ENCODE peak calls at places on chromosomes 12 and 14, in ten cellular contexts. Z is sigmoid colon, U is tibial nerve, A is endothelial cell of umbilical vein, E is thyroid gland, M is Peyer's patch, K is body of pancreas, F is K562, L is HCT116, H is stomach. J is an unnamed sample.

GRCh38 chr14:98433436-98433835 is 838.6 kb downstream of the BCL11B start:
- DNase-seq in H (no peak), U (no peak), M (no peak), Z (no peak), L (no peak), F (no peak), A (no peak), E (no peak), K (no peak), J (no peak)

GRCh38 chr12:51246254-51246853 is 7.7 kb downstream of the DAZAP2 start:
- DNase-seq in U (no peak), F (peak), E (no peak), L (no peak), M (no peak), A (peak), K (no peak), Z (no peak), H (no peak), J (no peak)

GRCh38 chr14:89750909-89751502 is 203.5 kb downstream of the EFCAB11 start:
- DNase-seq in K (no peak), U (no peak), M (no peak), L (no peak), A (no peak), F (no peak), E (no peak), H (no peak), Z (no peak), J (no peak)

GRCh38 chr12:106018286-106018685 is 120.5 kb downstream of the NUAK1 start:
- DNase-seq in H (no peak), U (no peak), L (no peak), Z (no peak), E (no peak), A (no peak), F (no peak), K (no peak), M (no peak), J (no peak)

GRCh38 chr12:131547560-131547959 is 163.3 kb upstream of the SFSWAP start:
- DNase-seq in M (no peak), F (no peak), H (no peak), L (no peak), U (no peak), E (no peak), K (no peak), Z (no peak), A (no peak), J (no peak)

GRCh38 chr14:74988131-74988530 is 14.6 kb upstream of the EIF2B2 start:
- DNase-seq in U (no peak), L (peak), M (peak), K (no peak), H (no peak), E (no peak), F (no peak), Z (no peak), A (peak), J (no peak)

GRCh38 chr14:76307786-76308780 is 67.9 kb upstream of the ESRRB start:
- DNase-seq in H (no peak), U (no peak), K (no peak), E (no peak), F (no peak), Z (no peak), L (no peak), M (no peak), A (no peak), J (no peak)

GRCh38 chr12:52506858-52507715 is 13.1 kb downstream of the KRT5 start:
- DNase-seq in Z (no peak), A (peak), L (no peak), H (no peak), E (no peak), M (peak), F (peak), U (no peak), K (no peak), J (no peak)

GRCh38 chr12:27975222-27976136 is 2.9 kb upstream of the PTHLH start:
- DNase-seq in Z (peak), A (peak), K (peak), U (no peak), E (peak), H (no peak), M (no peak), L (no peak), F (peak), J (no peak)

GRCh38 chr12:63090716-63091115 is 60.3 kb downstream of the AVPR1A start:
- DNase-seq in A (no peak), E (no peak), F (no peak), Z (no peak), L (no peak), U (no peak), H (no peak), K (no peak), M (no peak), J (no peak)

GRCh38 chr12:117485984-117486839 is 124.8 kb upstream of the NOS1 start:
- DNase-seq in L (no peak), U (no peak), A (no peak), H (no peak), F (no peak), Z (no peak), M (no peak), K (no peak), E (no peak), J (no peak)

GRCh38 chr14:58298477-58298879 is at the start of gene ARID4A:
- DNase-seq in K (peak), L (no peak), F (no peak), A (no peak), M (peak), Z (peak), U (peak), H (peak), E (no peak), J (no peak)

GRCh38 chr12:107317751-107318553 is 224.6 kb upstream of the CRY1 start:
- DNase-seq in A (peak), M (peak), F (peak), H (peak), K (peak), L (peak), Z (no peak), E (peak), U (peak), J (no peak)

GRCh38 chr14:36315159-36315853 is 5.1 kb downstream of the MBIP start:
- DNase-seq in H (no peak), U (no peak), K (no peak), A (no peak), M (no peak), F (peak), E (no peak), L (no peak), Z (no peak), J (no peak)

GRCh38 chr12:6336859-6337744 is 4.8 kb downstream of the TNFRSF1A start:
- DNase-seq in H (no peak), M (peak), U (no peak), L (no peak), F (peak), K (no peak), E (no peak), Z (no peak), A (peak), J (no peak)

GRCh38 chr12:114628199-114628598 is 55.8 kb downstream of the TBX3 start:
- DNase-seq in L (no peak), F (no peak), K (no peak), U (no peak), H (no peak), M (no peak), A (no peak), E (no peak), Z (no peak), J (no peak)

GRCh38 chr12:114625294-114625851 is 58.6 kb downstream of the TBX3 start:
- DNase-seq in U (no peak), M (peak), Z (no peak), H (peak), K (peak), A (peak), F (peak), E (peak), L (peak), J (peak)

GRCh38 chr12:114627393-114627792 is 56.6 kb downstream of the TBX3 start:
- DNase-seq in U (no peak), F (no peak), H (no peak), L (no peak), M (no peak), K (no peak), E (no peak), A (no peak), Z (no peak), J (no peak)

GRCh38 chr12:114636723-114637480 is 47.1 kb downstream of the TBX3 start:
- DNase-seq in A (no peak), K (no peak), L (no peak), M (no peak), U (no peak), E (no peak), F (no peak), Z (no peak), H (no peak), J (no peak)

GRCh38 chr12:114631242-114631641 is 52.7 kb downstream of the TBX3 start:
- DNase-seq in K (no peak), L (no peak), Z (no peak), A (no peak), E (no peak), F (no peak), M (no peak), U (no peak), H (no peak), J (no peak)
- TF ChIP-seq POLR2A in K (no peak), L (no peak), Z (no peak), A (no peak), E (no peak), F (no peak), M (no peak), U (no peak), H (no peak), J (no peak)

DNA sequence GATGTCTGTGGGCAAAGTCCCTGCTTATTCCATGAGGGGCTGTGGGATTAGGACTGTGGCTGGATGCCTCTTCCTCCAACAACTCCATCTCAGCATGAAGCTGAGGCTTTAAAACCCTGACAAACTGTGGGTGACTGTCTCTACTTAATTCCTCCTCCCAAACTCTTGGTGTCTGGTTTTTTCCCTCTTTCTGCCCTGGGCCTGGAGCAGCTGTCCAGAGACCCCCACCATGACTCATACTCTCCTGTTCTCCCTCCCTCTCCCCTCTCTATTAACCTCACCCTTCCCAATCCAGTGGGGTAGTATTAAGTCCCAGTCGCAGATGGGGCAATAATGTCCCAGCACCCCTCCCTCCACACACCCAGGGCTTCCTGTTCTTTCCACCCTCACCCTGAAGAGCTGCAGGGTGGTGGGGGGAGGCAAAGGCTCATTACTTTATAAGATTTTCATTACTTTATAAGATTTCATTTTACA is 2.1 kb upstream of the DNAJC14 start:
- DNase-seq in M (peak), A (no peak), L (no peak), E (no peak), K (no peak), F (no peak), H (no peak), Z (no peak), U (no peak), J (no peak)
- TF ChIP-seq POLR2A in M (no peak), A (no peak), L (no peak), E (no peak), K (no peak), F (no peak), H (no peak), Z (no peak), U (no peak), J (no peak)

DNA sequence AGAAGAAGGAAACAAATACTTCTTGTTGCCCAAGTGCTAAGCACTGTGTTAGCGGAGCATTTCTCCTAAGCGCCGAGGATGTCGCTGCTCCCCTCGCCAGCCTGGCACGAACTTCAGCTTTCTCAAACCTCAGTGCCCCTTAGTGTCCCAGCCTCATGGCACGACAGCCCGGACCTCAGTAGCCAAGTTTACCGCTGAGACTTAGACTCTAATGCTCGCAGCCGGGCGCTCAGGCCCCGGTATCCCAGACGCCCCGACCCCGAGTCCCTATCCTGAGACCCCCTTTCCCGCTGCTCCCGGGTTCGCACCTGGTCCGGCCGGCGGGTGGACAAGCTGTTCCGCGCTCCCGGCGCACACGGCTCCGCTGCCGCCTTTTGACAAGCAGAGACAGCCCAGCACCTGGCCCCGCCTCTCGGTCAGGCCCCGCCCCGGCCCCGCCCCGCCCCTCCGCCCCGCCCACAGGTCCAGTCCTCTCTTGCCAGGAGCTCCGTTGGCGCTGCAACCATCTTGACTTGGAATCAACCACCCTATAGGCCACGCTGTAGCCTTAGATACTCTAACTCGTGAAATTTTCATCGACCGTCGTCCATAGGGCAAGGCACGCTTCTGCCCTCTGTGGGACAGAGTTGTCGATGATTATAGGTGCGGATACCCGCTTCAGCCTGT is at the start of gene VDR:
- DNase-seq in U (peak), K (peak), Z (peak), L (peak), H (peak), M (peak), E (peak), A (peak), F (peak), J (peak)
- TF ChIP-seq POLR2A in U (peak), K (peak), Z (peak), L (peak), H (no peak), M (peak), E (peak), A (no peak), F (no peak), J (peak)

DNA sequence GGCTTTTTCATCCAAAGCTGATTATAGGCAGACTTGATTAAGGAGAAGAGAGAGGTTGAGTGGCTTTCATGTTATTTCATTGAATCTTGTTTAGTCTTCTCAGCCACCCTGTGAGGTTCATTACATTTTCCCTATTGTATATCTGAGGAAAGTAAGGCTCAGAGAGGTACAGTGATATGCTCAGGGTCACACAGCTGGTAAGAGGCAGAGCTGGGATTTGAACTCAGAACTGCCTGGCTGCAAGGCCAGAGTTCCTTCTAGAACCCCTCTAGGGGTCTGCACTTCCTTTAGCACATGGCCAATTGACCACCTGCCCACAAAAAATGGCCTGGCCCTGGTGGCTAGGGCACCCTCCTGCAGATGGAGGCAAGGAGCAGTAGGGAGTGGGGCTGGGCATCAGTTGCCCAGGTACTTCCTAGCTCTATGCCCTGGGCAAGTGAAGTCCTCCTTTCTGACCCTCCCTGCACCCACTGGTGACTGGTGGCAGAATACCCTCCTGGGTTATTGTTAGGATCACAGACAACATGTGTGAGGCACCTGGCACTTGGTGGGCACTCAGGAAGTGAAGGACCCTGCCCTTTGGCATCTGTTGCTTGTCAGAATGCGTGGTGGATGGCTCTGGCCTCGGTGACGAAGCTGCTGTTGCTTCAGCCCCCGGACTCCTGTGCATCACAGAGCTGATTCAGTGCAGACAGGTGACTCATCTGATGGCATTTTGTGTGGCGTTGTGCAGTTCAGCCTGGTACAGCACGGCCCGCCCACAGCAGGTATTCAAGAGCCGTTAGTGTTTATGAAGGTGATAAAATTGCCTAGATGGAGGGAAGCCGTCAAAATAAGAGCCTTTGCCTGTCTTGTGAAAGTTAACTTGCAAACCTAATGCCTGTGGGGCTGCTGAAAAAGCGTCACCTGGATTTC is 115.8 kb downstream of the SLC25A47 start:
- DNase-seq in H (peak), M (peak), L (peak), A (peak), E (peak), U (no peak), K (peak), Z (peak), F (no peak), J (no peak)
- TF ChIP-seq POLR2A in H (no peak), M (no peak), L (no peak), A (no peak), E (no peak), U (no peak), K (no peak), Z (no peak), F (no peak), J (no peak)

GRCh38 chr12:111424793-111425251 is 19.1 kb downstream of the SH2B3 start:
- DNase-seq in L (no peak), Z (no peak), A (no peak), E (no peak), H (no peak), U (no peak), F (no peak), M (no peak), K (no peak), J (no peak)
- TF ChIP-seq POLR2A in L (no peak), Z (no peak), A (no peak), E (no peak), H (no peak), U (no peak), F (no peak), M (no peak), K (no peak), J (no peak)